ENCODE peak calls at places on chromosomes 16 and 17, in seven cellular contexts. F, N, Z, C, M, I and D are unnamed samples.

GRCh38 chr17:42891539-42892152 is 9.0 kb upstream of the G6PC1 start:
- DNase-seq in M (no peak), Z (peak), F (peak), I (no peak), C (peak), N (peak), D (no peak)

GRCh38 chr16:89442990-89443726 is 47.2 kb downstream of the ANKRD11 start:
- DNase-seq in M (no peak), F (no peak), Z (no peak), C (peak), I (peak), N (peak), D (no peak)

GRCh38 chr17:15261063-15261817 is 3.9 kb downstream of the PMP22 start:
- DNase-seq in I (peak), M (no peak), Z (peak), N (peak), C (peak), F (peak), D (no peak)

GRCh38 chr17:33124871-33125551 is 133.4 kb downstream of the SPACA3 start:
- DNase-seq in Z (no peak), M (no peak), C (no peak), N (no peak), I (no peak), F (no peak), D (no peak)

GRCh38 chr16:78443300-78443604 is 343.8 kb downstream of the WWOX start:
- DNase-seq in I (no peak), M (no peak), Z (no peak), F (no peak), N (no peak), C (peak), D (no peak)

GRCh38 chr16:5653041-5653440 is 555.4 kb upstream of the EEF2KMT start:
- DNase-seq in M (no peak), N (no peak), C (no peak), I (no peak), Z (no peak), F (no peak), D (no peak)

GRCh38 chr16:56950881-56951771 is 10.6 kb upstream of the CETP start:
- DNase-seq in C (no peak), N (peak), M (peak), I (peak), Z (peak), F (peak), D (peak)

GRCh38 chr16:86751081-86752030 is 173.0 kb downstream of the FOXL1 start:
- DNase-seq in C (peak), M (no peak), I (peak), N (no peak), Z (no peak), F (no peak), D (no peak)

GRCh38 chr17:61442878-61443474 is 9.2 kb upstream of the TBX4 start:
- DNase-seq in C (no peak), I (no peak), F (no peak), N (no peak), M (no peak), Z (no peak), D (no peak)

GRCh38 chr16:23959801-23960072 is 124.0 kb downstream of the PRKCB start:
- DNase-seq in M (no peak), F (no peak), Z (no peak), I (no peak), C (no peak), N (no peak), D (no peak)

GRCh38 chr17:48555183-48555615 is 10.3 kb upstream of the HOXB2 start:
- DNase-seq in N (no peak), Z (no peak), M (no peak), I (peak), C (peak), F (no peak), D (no peak)

GRCh38 chr17:74126959-74127358 is 76.5 kb upstream of the RPL38 start:
- DNase-seq in F (no peak), C (no peak), I (no peak), N (no peak), M (no peak), Z (peak), D (no peak)

GRCh38 chr17:34226011-34226410 is 29.1 kb upstream of the CCL2 start:
- DNase-seq in N (no peak), Z (no peak), C (no peak), F (no peak), M (no peak), I (no peak), D (no peak)

GRCh38 chr17:67274466-67274865 is 29.5 kb upstream of the HELZ start:
- DNase-seq in C (no peak), N (no peak), I (no peak), Z (no peak), F (no peak), M (no peak), D (no peak)

GRCh38 chr16:228151-228855 is 946 bp downstream of the LUC7L start:
- DNase-seq in M (peak), F (no peak), I (peak), N (peak), Z (no peak), C (no peak), D (no peak)

GRCh38 chr17:33575046-33575445 is 282.0 kb upstream of the ASIC2 start:
- DNase-seq in M (no peak), N (no peak), I (no peak), F (no peak), C (no peak), Z (no peak), D (no peak)

GRCh38 chr17:60107526-60108257 is 29.0 kb upstream of the HEATR6 start:
- DNase-seq in C (no peak), Z (no peak), M (no peak), F (no peak), N (no peak), I (no peak), D (no peak)

GRCh38 chr16:85689285-85689949 is 663 bp upstream of the GINS2 start:
- DNase-seq in C (no peak), Z (no peak), I (no peak), N (no peak), F (no peak), M (no peak), D (no peak)

GRCh38 chr16:3490911-3491629 is 4.2 kb downstream of the C16orf90 start:
- DNase-seq in M (no peak), Z (no peak), N (peak), F (no peak), C (no peak), I (no peak), D (no peak)

GRCh38 chr17:6454495-6455320 is 10.5 kb downstream of the PIMREG start:
- DNase-seq in M (no peak), N (no peak), F (no peak), I (no peak), C (no peak), Z (peak), D (no peak)

GRCh38 chr17:59167571-59168001 is 12.0 kb downstream of the PRR11 start:
- DNase-seq in F (no peak), M (no peak), C (no peak), Z (no peak), I (peak), N (no peak), D (no peak)

GRCh38 chr16:89910717-89911354 is 7.8 kb upstream of the MC1R start:
- DNase-seq in F (no peak), M (no peak), I (no peak), Z (no peak), N (no peak), C (no peak), D (no peak)

GRCh38 chr17:48626470-48627241 is 498 bp upstream of the HOXB9 start:
- DNase-seq in M (no peak), C (no peak), F (no peak), Z (peak), N (no peak), I (no peak), D (no peak)

GRCh38 chr16:2486645-2487516 is 12.0 kb downstream of the TBC1D24 start:
- DNase-seq in M (no peak), N (no peak), C (no peak), F (peak), Z (no peak), I (no peak), D (no peak)

GRCh38 chr16:13594798-13595197 is 325.2 kb upstream of the ERCC4 start:
- DNase-seq in M (no peak), I (no peak), C (no peak), N (no peak), F (no peak), Z (peak), D (no peak)

GRCh38 chr16:50680907-50681885 is at the start of gene SNX20:
- DNase-seq in N (no peak), F (no peak), I (no peak), M (peak), Z (no peak), C (no peak), D (peak)

GRCh38 chr16:30930160-30930571 is 6.8 kb downstream of the FBXL19 start:
- DNase-seq in M (no peak), Z (no peak), F (no peak), I (no peak), N (no peak), C (no peak), D (no peak)

GRCh38 chr16:89386337-89386736 is 104.0 kb downstream of the ANKRD11 start:
- DNase-seq in I (no peak), F (no peak), M (no peak), C (no peak), N (no peak), Z (no peak), D (no peak)

GRCh38 chr16:66382966-66383299 is 16.4 kb downstream of the CDH5 start:
- DNase-seq in C (peak), F (no peak), Z (no peak), I (peak), N (peak), M (no peak), D (no peak)

GRCh38 chr16:57664662-57665025 is 3.5 kb upstream of the ADGRG3 start:
- DNase-seq in N (no peak), F (no peak), M (no peak), Z (no peak), C (no peak), I (no peak), D (no peak)

GRCh38 chr16:57165923-57166322 is 19.9 kb downstream of the PSME3IP1 start:
- DNase-seq in Z (no peak), M (no peak), F (no peak), C (peak), N (no peak), I (peak), D (no peak)

GRCh38 chr16:59470556-59470955 is 736.4 kb upstream of the GOT2 start:
- DNase-seq in M (no peak), F (no peak), N (no peak), I (no peak), Z (no peak), C (no peak), D (no peak)

GRCh38 chr16:30399435-30400186 is 4.4 kb downstream of the ZNF48 start:
- DNase-seq in F (no peak), M (no peak), Z (peak), I (no peak), N (no peak), C (no peak), D (no peak)

GRCh38 chr16:59634951-59635350 is 900.8 kb upstream of the GOT2 start:
- DNase-seq in C (peak), N (no peak), M (no peak), I (no peak), F (no peak), Z (no peak), D (no peak)

GRCh38 chr16:31274831-31275816 is 15.3 kb downstream of the ITGAM start:
- DNase-seq in N (no peak), M (no peak), C (no peak), Z (peak), F (no peak), I (peak), D (no peak)

GRCh38 chr16:2370725-2371124 is 30.2 kb upstream of the ABCA3 start:
- DNase-seq in M (no peak), F (no peak), I (peak), C (no peak), Z (no peak), N (no peak), D (no peak)

GRCh38 chr16:86884256-86884655 is 305.9 kb downstream of the FOXL1 start:
- DNase-seq in Z (no peak), N (no peak), M (no peak), C (no peak), I (no peak), F (no peak), D (no peak)

GRCh38 chr16:27452569-27453475 is 50.8 kb downstream of the IL21R start:
- DNase-seq in Z (no peak), N (no peak), C (no peak), F (no peak), I (no peak), M (no peak), D (no peak)

GRCh38 chr17:1390422-1391367 is 9.3 kb downstream of the YWHAE start:
- DNase-seq in N (no peak), I (peak), Z (no peak), C (no peak), F (no peak), M (no peak), D (no peak)

GRCh38 chr16:14301150-14302030 is 230.3 kb downstream of the MRTFB start:
- DNase-seq in M (peak), N (peak), Z (peak), C (no peak), I (peak), F (peak), D (peak)

GRCh38 chr17:44197980-44198720 is 1.5 kb downstream of the ATXN7L3 start:
- DNase-seq in N (no peak), Z (no peak), F (no peak), I (peak), M (peak), C (peak), D (peak)
- TF ChIP-seq CTCF in N (peak), Z (no peak), F (peak), I (no peak), M (peak), C (peak), D (peak)

GRCh38 chr17:77435272-77436057 is 294.7 kb downstream of the SEC14L1 start:
- DNase-seq in I (no peak), Z (no peak), M (no peak), C (no peak), F (no peak), N (no peak), D (no peak)

GRCh38 chr17:77434136-77435114 is 293.7 kb downstream of the SEC14L1 start:
- DNase-seq in I (no peak), N (no peak), Z (no peak), M (no peak), F (no peak), C (no peak), D (no peak)

GRCh38 chr17:77432791-77433190 is 292.0 kb downstream of the SEC14L1 start:
- DNase-seq in Z (no peak), M (no peak), I (no peak), F (no peak), C (no peak), N (no peak), D (no peak)

GRCh38 chr17:77432034-77432554 is 291.3 kb downstream of the SEC14L1 start:
- DNase-seq in I (no peak), M (no peak), Z (no peak), C (no peak), N (no peak), F (no peak), D (no peak)

GRCh38 chr17:77433385-77434135 is 292.8 kb downstream of the SEC14L1 start:
- DNase-seq in Z (no peak), N (no peak), I (no peak), M (no peak), F (peak), C (peak), D (no peak)
- H3K27ac ChIP-seq in Z (no peak), N (no peak), I (no peak), M (no peak), F (peak), C (peak), D (peak)

DNA sequence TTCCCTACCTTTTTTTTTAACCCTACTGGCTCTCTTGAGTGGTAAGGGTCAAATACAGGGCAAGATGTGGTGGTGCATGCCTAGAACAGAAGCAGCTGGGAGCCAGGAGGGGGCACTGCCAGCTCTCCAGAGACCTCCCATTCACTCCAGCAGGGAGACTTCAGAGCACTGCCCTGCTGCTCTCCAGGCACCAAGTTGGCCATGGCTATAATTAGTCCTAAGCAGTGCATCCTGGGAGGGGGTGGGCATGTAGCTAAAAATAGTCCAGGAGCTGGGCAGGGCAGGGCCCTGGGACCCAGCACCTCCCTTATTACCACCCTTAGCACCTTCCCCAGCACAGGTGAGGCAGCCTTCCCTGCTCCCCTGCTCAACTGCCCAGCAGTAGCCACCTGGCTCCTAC is 3.5 kb downstream of the CORO6 start:
- DNase-seq in C (peak), M (peak), Z (peak), I (no peak), N (no peak), F (no peak), D (no peak)
- TF ChIP-seq CTCF in C (no peak), M (peak), Z (peak), I (peak), N (peak), F (peak), D (peak)

GRCh38 chr17:57313276-57313835 is 57.0 kb downstream of the MSI2 start:
- DNase-seq in M (no peak), Z (no peak), C (no peak), N (no peak), F (no peak), I (no peak), D (no peak)
- H3K27ac ChIP-seq in M (no peak), Z (peak), C (no peak), N (no peak), F (no peak), I (no peak), D (peak)

GRCh38 chr17:50176559-50177471 is 11.0 kb downstream of the SGCA start:
- DNase-seq in C (no peak), F (peak), M (no peak), I (no peak), N (no peak), Z (no peak), D (no peak)
- TF ChIP-seq CTCF in C (no peak), F (peak), M (no peak), I (no peak), N (peak), Z (peak), D (no peak)

GRCh38 chr16:69926241-69926640 is 24.9 kb upstream of the CLEC18A start:
- DNase-seq in N (no peak), Z (no peak), I (no peak), F (no peak), C (no peak), M (no peak), D (no peak)
- H3K27ac ChIP-seq in N (no peak), Z (no peak), I (no peak), F (peak), C (no peak), M (no peak), D (no peak)

GRCh38 chr17:2609091-2609490 is 15.6 kb downstream of the PAFAH1B1 start:
- DNase-seq in F (no peak), M (no peak), Z (no peak), C (no peak), I (no peak), N (no peak), D (no peak)
- TF ChIP-seq CTCF in F (no peak), M (no peak), Z (no peak), C (no peak), I (no peak), N (no peak), D (no peak)

DNA sequence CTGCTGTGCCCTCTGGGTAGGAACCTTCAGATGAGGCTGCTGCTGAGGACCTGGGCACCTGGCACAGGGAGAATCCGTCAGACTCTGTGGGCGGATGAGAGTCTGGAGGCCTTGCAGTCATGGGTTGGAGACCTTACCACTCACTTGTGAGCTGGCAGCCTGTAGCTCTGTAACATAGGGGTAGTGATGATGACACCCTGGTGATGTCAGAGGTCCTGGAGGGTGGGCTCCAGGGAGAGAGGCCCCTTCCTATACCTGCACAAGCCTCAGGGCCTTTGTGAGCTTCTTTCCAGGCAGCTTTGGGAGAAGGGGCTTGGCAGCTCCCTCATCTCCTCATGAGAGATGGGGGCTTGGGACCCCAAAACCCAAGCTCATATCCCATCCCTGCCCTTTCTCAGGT is 1.6 kb downstream of the MIEF2 start:
- DNase-seq in Z (no peak), I (peak), C (no peak), M (no peak), N (no peak), F (no peak), D (no peak)
- H3K27ac ChIP-seq in Z (no peak), I (peak), C (peak), M (peak), N (no peak), F (peak), D (no peak)